ENCODE peak calls at places on chromosome 9, in six cellular contexts. V is GM10248; F is DMS79; N is stimulated activated CD8-positive, alpha-beta memory T cell treated with anti-CD3 and anti-CD28 coated beads, Interleukin-4, amount 100 ng/mL, for 24 hours; E is H9; G is Right ventricle myocardium inferior. P is an unnamed sample.

GRCh38 chr9:100933656-100934055 is 94.9 kb upstream of the PLPPR1 start:
- DNase-seq in V (no peak), G (no peak), F (no peak), N (no peak), E (no peak), P (no peak)

GRCh38 chr9:87597710-87598200 is 100.1 kb downstream of the DAPK1 start:
- DNase-seq in N (no peak), F (no peak), E (no peak), V (no peak), G (no peak), P (no peak)

GRCh38 chr9:16308645-16309044 is 561.8 kb downstream of the BNC2 start:
- DNase-seq in E (peak; percentile 7), G (no peak), F (no peak), N (no peak), V (no peak), P (no peak)

GRCh38 chr9:91047993-91048607 is 246.5 kb downstream of the SYK start:
- DNase-seq in F (no peak), V (no peak), G (no peak), N (no peak), E (no peak), P (no peak)

GRCh38 chr9:108535526-108535925 is 320.3 kb downstream of the ACTL7B start:
- DNase-seq in F (no peak), G (no peak), V (no peak), N (no peak), E (peak; percentile 38), P (no peak)

GRCh38 chr9:121820286-121821005 is 169.0 kb downstream of the DAB2IP start:
- DNase-seq in V (no peak), E (no peak), N (no peak), F (no peak), G (no peak), P (no peak)

GRCh38 chr9:131594906-131595675 is 49.8 kb downstream of the PRRT1B start:
- DNase-seq in N (no peak), V (no peak), G (peak; percentile 25), F (no peak), E (no peak), P (no peak)

GRCh38 chr9:135158572-135158937 is 71.1 kb downstream of the OLFM1 start:
- DNase-seq in G (no peak), V (no peak), F (no peak), E (no peak), N (no peak), P (peak; percentile 80)

GRCh38 chr9:85166808-85167545 is 497.4 kb downstream of the NTRK2 start:
- DNase-seq in F (no peak), N (no peak), E (no peak), G (no peak), V (no peak), P (no peak)

GRCh38 chr9:12785251-12785880 is 10.5 kb downstream of the LURAP1L start:
- DNase-seq in E (no peak), G (no peak), V (no peak), N (no peak), F (no peak), P (no peak)

GRCh38 chr9:29511680-29512079 is 1938.4 kb upstream of the C9orf72 start:
- DNase-seq in N (no peak), V (no peak), G (no peak), E (peak; percentile 42), F (no peak), P (no peak)

GRCh38 chr9:110775724-110776123 is 107.1 kb downstream of the MUSK start:
- DNase-seq in V (no peak), F (no peak), E (no peak), N (no peak), G (no peak), P (no peak)

GRCh38 chr9:87109182-87109581 is 161.9 kb upstream of the GAS1 start:
- DNase-seq in V (no peak), E (no peak), N (no peak), G (no peak), F (no peak), P (no peak)

GRCh38 chr9:93594041-93594756 is 17.8 kb downstream of the PHF2 start:
- DNase-seq in N (no peak), V (no peak), G (no peak), E (no peak), F (no peak), P (no peak)

GRCh38 chr9:134289241-134289875 is 36.9 kb upstream of the RXRA start:
- DNase-seq in N (no peak), G (peak; percentile 53), F (no peak), V (no peak), E (no peak), P (no peak)

GRCh38 chr9:96449522-96449843 is 486 bp upstream of the HABP4 start:
- DNase-seq in E (no peak), V (no peak), F (no peak), N (peak; percentile 2), G (no peak), P (no peak)

GRCh38 chr9:96617439-96618185 is 2.0 kb downstream of the CDC14B start:
- DNase-seq in V (no peak), E (peak; percentile 31), G (no peak), N (no peak), F (no peak), P (no peak)

GRCh38 chr9:123282343-123283047 is 14.1 kb upstream of the STRBP start:
- DNase-seq in G (peak; percentile 80), N (no peak), E (no peak), F (no peak), V (no peak), P (no peak)

GRCh38 chr9:98536542-98537173 is 172.1 kb downstream of the GABBR2 start:
- DNase-seq in F (no peak), E (peak; percentile 76), G (no peak), N (no peak), V (peak; percentile 59), P (no peak)

GRCh38 chr9:104871961-104872527 is 55.9 kb downstream of the ABCA1 start:
- DNase-seq in N (no peak), E (no peak), G (no peak), F (no peak), V (no peak), P (no peak)

GRCh38 chr9:33637881-33638280 is 113.8 kb downstream of the ANKRD18B start:
- DNase-seq in E (no peak), N (no peak), V (no peak), G (no peak), F (no peak), P (no peak)

GRCh38 chr9:124520206-124520596 is 13.0 kb upstream of the NR5A1 start:
- DNase-seq in E (no peak), F (no peak), V (no peak), G (no peak), N (no peak), P (no peak)

GRCh38 chr9:94931725-94932124 is 205.2 kb downstream of the AOPEP start:
- DNase-seq in N (no peak), G (no peak), F (no peak), V (no peak), E (no peak), P (no peak)

GRCh38 chr9:134663753-134664415 is 22.3 kb downstream of the COL5A1 start:
- DNase-seq in G (no peak), N (no peak), E (no peak), F (no peak), V (no peak), P (no peak)

GRCh38 chr9:121331992-121332685 is 37.9 kb downstream of the STOM start:
- DNase-seq in F (no peak), E (no peak), N (no peak), G (no peak), V (no peak), P (no peak)

GRCh38 chr9:121826711-121827110 is 175.3 kb downstream of the DAB2IP start:
- DNase-seq in E (no peak), N (no peak), F (no peak), V (no peak), G (no peak), P (no peak)

GRCh38 chr9:2150338-2150737 is 135.2 kb downstream of the SMARCA2 start:
- DNase-seq in G (no peak), F (no peak), E (no peak), V (no peak), N (no peak), P (no peak)

GRCh38 chr9:111271481-111272080 is 58.4 kb downstream of the OR2K2 start:
- DNase-seq in N (no peak), F (no peak), G (no peak), V (no peak), E (no peak), P (no peak)

GRCh38 chr9:82363666-82364065 is 375.1 kb downstream of the SPATA31D1 start:
- DNase-seq in N (no peak), E (no peak), G (no peak), F (no peak), V (no peak), P (no peak)

GRCh38 chr9:125950880-125951471 is 203.8 kb downstream of the PBX3 start:
- DNase-seq in N (no peak), F (no peak), G (no peak), V (no peak), E (peak; percentile 95), P (no peak)

GRCh38 chr9:110337727-110338522 is at the start of gene TXNDC8:
- DNase-seq in V (no peak), E (no peak), N (no peak), G (no peak), F (no peak), P (no peak)

GRCh38 chr9:121954477-121955175 is 138.5 kb downstream of the TTLL11 start:
- DNase-seq in V (no peak), N (no peak), G (no peak), E (no peak), F (peak; percentile 42), P (no peak)

GRCh38 chr9:28487561-28487960 is 914.3 kb upstream of the C9orf72 start:
- DNase-seq in G (no peak), V (no peak), N (no peak), E (no peak), F (no peak), P (no peak)

GRCh38 chr9:127225747-127226646 is 38.6 kb upstream of the GARNL3 start:
- DNase-seq in E (no peak), N (no peak), G (no peak), V (no peak), F (peak; percentile 11), P (no peak)

GRCh38 chr9:134644715-134645606 is 3.4 kb downstream of the COL5A1 start:
- DNase-seq in E (no peak), V (no peak), G (no peak), F (peak; percentile 55), N (no peak), P (no peak)

GRCh38 chr9:93134018-93134739 is at the start of gene NINJ1:
- DNase-seq in V (peak; percentile 93), E (peak; percentile 65), G (peak; percentile 92), F (no peak), N (peak; percentile 82), P (no peak)